ENCODE peak calls at places on chromosomes 1 and 21, in six cellular contexts. G, Q, O, U, K and V are unnamed samples.
A peak's percentile ranks its signal among the peaks of the same experiment; 100 is the strongest.

GRCh38 chr1:60874703-60875102 is 207.7 kb upstream of the NFIA start:
- DNase-seq in G (peak; percentile 12), Q (peak; percentile 15), O (no peak), U (no peak), K (no peak), V (no peak)

GRCh38 chr21:16541366-16541765 is 811.6 kb downstream of the USP25 start:
- DNase-seq in G (no peak), Q (no peak), O (no peak), U (no peak), K (no peak), V (no peak)

GRCh38 chr1:91537281-91538069 is 36.8 kb downstream of the CDC7 start:
- DNase-seq in G (no peak), Q (no peak), O (no peak), U (no peak), K (no peak), V (no peak)

GRCh38 chr1:206005234-206005633 is 2.0 kb upstream of the RAB7B start:
- DNase-seq in G (no peak), Q (no peak), O (no peak), U (no peak), K (no peak), V (no peak)

GRCh38 chr1:34792424-34792823 is 375 bp upstream of the GJA4 start:
- DNase-seq in G (no peak), Q (no peak), O (no peak), U (no peak), K (no peak), V (no peak)

GRCh38 chr21:28828981-28829380 is 163.7 kb downstream of the LTN1 start:
- DNase-seq in G (no peak), Q (no peak), O (no peak), U (no peak), K (no peak), V (no peak)

GRCh38 chr1:39086386-39087108 is 60.4 kb downstream of the NDUFS5 start:
- DNase-seq in G (no peak), Q (no peak), O (peak; percentile 82), U (no peak), K (no peak), V (no peak)

GRCh38 chr1:16207318-16208269 is 4.9 kb downstream of the ARHGEF19 start:
- DNase-seq in G (no peak), Q (no peak), O (no peak), U (no peak), K (no peak), V (no peak)

GRCh38 chr1:40974945-40975344 is 4.6 kb upstream of the CTPS1 start:
- DNase-seq in G (no peak), Q (no peak), O (no peak), U (no peak), K (no peak), V (peak; percentile 24)

GRCh38 chr1:114758251-114758832 is 558 bp upstream of the CSDE1 start:
- DNase-seq in G (peak; percentile 21), Q (no peak), O (no peak), U (no peak), K (no peak), V (peak; percentile 38)

GRCh38 chr1:15124362-15125100 is 29.0 kb upstream of the TMEM51 start:
- DNase-seq in G (no peak), Q (no peak), O (peak; percentile 73), U (no peak), K (no peak), V (no peak)

GRCh38 chr21:16551101-16551695 is 821.4 kb downstream of the USP25 start:
- DNase-seq in G (peak; percentile 53), Q (no peak), O (no peak), U (no peak), K (no peak), V (no peak)

GRCh38 chr1:48341221-48341620 is 118.7 kb downstream of the SLC5A9 start:
- DNase-seq in G (no peak), Q (no peak), O (no peak), U (no peak), K (no peak), V (no peak)

GRCh38 chr1:151942882-151943281 is 33.6 kb upstream of the THEM4 start:
- DNase-seq in G (no peak), Q (no peak), O (no peak), U (no peak), K (no peak), V (no peak)

GRCh38 chr1:179082308-179083030 is 599 bp downstream of the TOR3A start:
- DNase-seq in G (peak; percentile 4), Q (peak; percentile 18), O (peak; percentile 83), U (peak; percentile 62), K (no peak), V (peak; percentile 56)